ENCODE peak calls at places on chromosomes 13 and 19, in seven cellular contexts. K is HCT116, J is sigmoid colon, Z is ovary, O is body of pancreas, E is stomach, F is tibial nerve. I is an unnamed sample. For H3K4me1, the result is how much of the 10 kb centered on the place peaks cover.

GRCh38 chr19:45200614-45201013 is 22.0 kb downstream of the BLOC1S3 start:
- DNase-seq in J (no peak), F (no peak), O (peak), K (no peak), E (peak), Z (no peak), I (peak)

GRCh38 chr13:40983725-40984669 is 35.1 kb downstream of the ELF1 start:
- DNase-seq in K (no peak), J (no peak), E (no peak), O (no peak), Z (no peak), F (no peak), I (no peak)

GRCh38 chr19:51571599-51571998 is 516 bp downstream of the ZNF175 start:
- DNase-seq in Z (no peak), J (no peak), F (no peak), E (no peak), O (no peak), K (no peak), I (no peak)

GRCh38 chr19:1864480-1865171 is 1.2 kb upstream of the KLF16 start:
- DNase-seq in O (peak), Z (peak), F (no peak), J (peak), E (peak), K (no peak), I (peak)

GRCh38 chr19:39246951-39247669 is 1.5 kb downstream of the IFNL4 start:
- DNase-seq in O (no peak), K (no peak), Z (no peak), E (no peak), J (no peak), F (no peak), I (peak)

GRCh38 chr19:6229951-6230712 is 49.6 kb downstream of the MLLT1 start:
- DNase-seq in J (no peak), Z (no peak), F (no peak), E (no peak), K (peak), O (no peak), I (no peak)

GRCh38 chr13:112113355-112113754 is 46.4 kb downstream of the SOX1 start:
- DNase-seq in O (no peak), E (no peak), Z (no peak), K (no peak), F (no peak), J (no peak), I (no peak)

GRCh38 chr13:50130686-50131051 is 115.4 kb downstream of the KCNRG start:
- DNase-seq in J (no peak), Z (no peak), O (no peak), F (no peak), E (no peak), K (no peak), I (peak)

GRCh38 chr13:51519839-51520238 is 64.4 kb upstream of the WDFY2 start:
- DNase-seq in K (no peak), E (no peak), F (no peak), O (no peak), J (no peak), Z (no peak), I (no peak)

GRCh38 chr19:39430675-39431593 is 4.8 kb downstream of the RPS16 start:
- DNase-seq in E (no peak), K (peak), Z (peak), O (no peak), J (no peak), F (no peak), I (no peak)

GRCh38 chr19:17216058-17216670 is 1.0 kb downstream of the USE1 start:
- DNase-seq in J (no peak), Z (peak), O (peak), K (no peak), F (no peak), E (no peak), I (no peak)

GRCh38 chr13:102903659-102904407 is 58.0 kb downstream of the ERCC5 start:
- DNase-seq in E (no peak), O (no peak), K (no peak), Z (no peak), F (no peak), J (no peak), I (no peak)

GRCh38 chr13:49218493-49219051 is 1.6 kb upstream of the MLNR start:
- DNase-seq in F (no peak), O (no peak), E (no peak), Z (no peak), K (no peak), J (no peak), I (no peak)

GRCh38 chr19:57099199-57099661 is 20.6 kb upstream of the USP29 start:
- DNase-seq in J (peak), E (peak), O (peak), K (peak), F (no peak), Z (peak), I (peak)

GRCh38 chr13:106566682-106567420 is 1.1 kb downstream of the ARGLU1 start:
- DNase-seq in J (peak), Z (peak), E (peak), F (peak), K (no peak), O (peak), I (peak)

GRCh38 chr19:16218851-16219250 is 21.1 kb downstream of the AP1M1 start:
- DNase-seq in F (no peak), O (no peak), K (no peak), E (no peak), Z (no peak), J (no peak), I (no peak)

GRCh38 chr19:28242317-28242927 is 970.5 kb downstream of the UQCRFS1 start:
- DNase-seq in J (no peak), K (no peak), F (no peak), Z (no peak), E (no peak), O (peak), I (no peak)

GRCh38 chr13:90618133-90618532 is 729.4 kb upstream of the MIR17HG start:
- DNase-seq in Z (no peak), J (no peak), O (no peak), E (no peak), F (no peak), K (no peak), I (no peak)

GRCh38 chr19:1438933-1439358 is 750 bp downstream of the RPS15 start:
- DNase-seq in F (no peak), Z (no peak), J (no peak), K (no peak), E (no peak), O (no peak), I (no peak)

GRCh38 chr13:108827637-108828036 is 198.2 kb downstream of the MYO16 start:
- DNase-seq in K (no peak), F (no peak), E (no peak), J (no peak), O (no peak), Z (no peak), I (no peak)

GRCh38 chr13:93709511-93710244 is 483.1 kb downstream of the GPC6 start:
- DNase-seq in Z (no peak), K (no peak), J (no peak), E (no peak), F (no peak), O (no peak), I (no peak)

GRCh38 chr13:100234524-100235136 is 145.7 kb downstream of the PCCA start:
- DNase-seq in F (no peak), E (no peak), K (no peak), Z (no peak), O (no peak), J (no peak), I (no peak)

GRCh38 chr13:25678398-25678797 is 306.6 kb downstream of the ATP8A2 start:
- DNase-seq in E (peak), F (no peak), O (no peak), J (no peak), Z (no peak), K (no peak), I (no peak)

GRCh38 chr13:52842440-52842839 is 6.0 kb downstream of the PCDH8 start:
- DNase-seq in Z (no peak), J (no peak), O (no peak), F (no peak), K (no peak), E (no peak), I (no peak)

GRCh38 chr13:84121456-84121855 is 239.2 kb upstream of the SLITRK1 start:
- DNase-seq in F (no peak), K (no peak), O (no peak), Z (no peak), E (no peak), J (no peak), I (no peak)

GRCh38 chr19:11737964-11738745 is 591 bp downstream of the ZNF823 start:
- DNase-seq in K (no peak), F (peak), Z (peak), J (peak), O (peak), E (peak), I (peak)

GRCh38 chr19:1093811-1094553 is 1.2 kb downstream of the POLR2E start:
- DNase-seq in Z (no peak), K (no peak), J (no peak), O (no peak), F (no peak), E (no peak), I (no peak)

GRCh38 chr13:32538234-32538620 is 368 bp downstream of the N4BP2L2 start:
- DNase-seq in O (peak), K (no peak), F (no peak), J (peak), Z (no peak), E (peak), I (peak)

GRCh38 chr13:32179708-32180107 is 135.5 kb downstream of the ZAR1L start:
- DNase-seq in F (no peak), K (no peak), O (no peak), Z (no peak), E (no peak), J (no peak), I (no peak)

GRCh38 chr13:29532136-29532535 is 63.4 kb downstream of the SLC7A1 start:
- DNase-seq in K (no peak), E (no peak), F (no peak), J (no peak), Z (no peak), O (no peak), I (no peak)

GRCh38 chr19:861756-862528 is 2.5 kb downstream of the CFD start:
- DNase-seq in E (no peak), Z (peak), J (no peak), K (peak), F (no peak), O (peak), I (peak)

GRCh38 chr13:35697281-35697680 is 220.8 kb upstream of the MAB21L1 start:
- DNase-seq in O (no peak), J (no peak), Z (no peak), F (no peak), K (no peak), E (no peak), I (no peak)
- H3K4me1 ChIP-seq in O (under half), J (under half), Z (under half), F (under half), K (under half), E (under half), I (under half)

DNA sequence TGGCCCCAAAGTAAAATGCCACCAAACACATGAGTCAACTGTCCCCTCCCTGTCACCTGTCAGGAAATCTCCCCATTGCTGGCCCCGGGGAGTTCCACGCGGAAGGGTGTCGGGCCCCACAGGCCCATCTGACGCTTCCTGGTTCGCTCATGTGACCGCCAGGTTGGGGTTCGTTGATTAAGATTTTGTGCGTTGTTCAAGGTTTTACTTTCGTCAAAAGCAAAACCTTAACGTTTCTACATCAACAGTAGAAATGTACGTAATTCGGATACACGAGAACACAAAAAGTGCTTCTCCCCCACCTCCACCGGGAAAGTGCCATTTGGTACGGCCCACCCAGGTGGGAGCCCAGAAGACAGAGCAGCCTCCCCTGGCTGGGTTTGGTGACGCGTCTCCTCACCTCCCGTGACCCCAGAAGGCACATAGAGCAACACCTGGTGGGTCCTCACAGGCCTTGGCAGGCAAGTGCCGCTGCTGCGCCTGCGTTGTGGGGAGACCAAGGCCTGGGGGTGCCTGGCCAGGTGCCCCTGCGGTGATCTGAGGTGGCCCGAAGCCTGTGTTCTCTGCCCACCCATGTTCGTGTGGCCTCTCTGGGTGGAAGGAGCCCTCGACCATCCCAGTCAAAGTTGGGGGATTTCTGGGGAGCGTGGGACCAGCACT is 161.6 kb downstream of the KDM4B start:
- DNase-seq in E (no peak), O (peak), F (no peak), Z (no peak), J (no peak), K (no peak), I (no peak)
- H3K4me3 ChIP-seq in E (no peak), O (no peak), F (no peak), Z (no peak), J (no peak), K (no peak), I (no peak)

DNA sequence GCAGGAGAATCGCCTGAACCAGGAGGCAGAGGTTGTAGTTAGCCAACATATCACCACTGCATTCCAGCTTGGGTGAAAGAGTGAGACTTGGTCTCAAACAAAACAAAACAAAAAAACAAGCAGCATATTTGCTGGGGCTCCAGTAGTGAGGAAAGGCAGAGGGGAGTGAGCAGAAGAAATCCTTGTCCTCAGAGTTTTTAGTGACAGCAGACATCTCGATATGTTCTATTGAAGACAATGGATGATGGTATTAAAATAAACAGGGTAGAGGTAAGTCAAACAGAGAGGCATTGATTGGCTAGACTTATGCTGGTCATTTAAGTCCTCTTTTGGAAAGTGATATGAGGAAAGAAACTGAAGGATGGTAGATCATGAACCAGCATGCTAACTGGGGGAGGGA is 19.0 kb downstream of the NLRP7 start:
- DNase-seq in F (no peak), J (no peak), E (no peak), O (no peak), K (peak), Z (no peak), I (no peak)
- TF ChIP-seq POLR2A in F (no peak), J (no peak), E (no peak), O (no peak), K (no peak), Z (no peak), I (no peak)

DNA sequence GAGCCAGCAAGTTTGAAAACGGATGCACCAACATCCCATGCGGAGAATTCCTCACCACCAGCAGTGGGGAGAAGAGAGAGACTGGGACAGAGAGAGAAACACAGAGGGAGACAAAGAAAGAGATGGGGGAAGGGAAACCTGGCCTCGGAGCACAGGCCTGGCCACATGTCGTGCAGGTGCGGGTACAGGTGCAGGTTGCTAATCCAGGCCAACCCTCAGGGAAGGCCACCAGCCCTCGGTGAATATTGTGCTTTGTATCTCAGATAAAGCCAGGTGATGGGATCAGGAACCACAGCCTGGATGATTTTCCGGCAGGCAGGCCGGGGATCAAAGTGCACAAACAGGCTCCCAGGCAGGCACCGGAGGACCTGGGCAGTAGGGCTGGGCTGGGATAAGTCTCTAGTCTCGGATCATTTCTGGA is 3.8 kb downstream of the GAS6 start:
- DNase-seq in J (no peak), K (no peak), O (peak), Z (peak), E (peak), F (no peak), I (no peak)
- H3K4me1 ChIP-seq in J (half or more), K (under half), O (half or more), Z (under half), E (half or more), F (under half), I (under half)

DNA sequence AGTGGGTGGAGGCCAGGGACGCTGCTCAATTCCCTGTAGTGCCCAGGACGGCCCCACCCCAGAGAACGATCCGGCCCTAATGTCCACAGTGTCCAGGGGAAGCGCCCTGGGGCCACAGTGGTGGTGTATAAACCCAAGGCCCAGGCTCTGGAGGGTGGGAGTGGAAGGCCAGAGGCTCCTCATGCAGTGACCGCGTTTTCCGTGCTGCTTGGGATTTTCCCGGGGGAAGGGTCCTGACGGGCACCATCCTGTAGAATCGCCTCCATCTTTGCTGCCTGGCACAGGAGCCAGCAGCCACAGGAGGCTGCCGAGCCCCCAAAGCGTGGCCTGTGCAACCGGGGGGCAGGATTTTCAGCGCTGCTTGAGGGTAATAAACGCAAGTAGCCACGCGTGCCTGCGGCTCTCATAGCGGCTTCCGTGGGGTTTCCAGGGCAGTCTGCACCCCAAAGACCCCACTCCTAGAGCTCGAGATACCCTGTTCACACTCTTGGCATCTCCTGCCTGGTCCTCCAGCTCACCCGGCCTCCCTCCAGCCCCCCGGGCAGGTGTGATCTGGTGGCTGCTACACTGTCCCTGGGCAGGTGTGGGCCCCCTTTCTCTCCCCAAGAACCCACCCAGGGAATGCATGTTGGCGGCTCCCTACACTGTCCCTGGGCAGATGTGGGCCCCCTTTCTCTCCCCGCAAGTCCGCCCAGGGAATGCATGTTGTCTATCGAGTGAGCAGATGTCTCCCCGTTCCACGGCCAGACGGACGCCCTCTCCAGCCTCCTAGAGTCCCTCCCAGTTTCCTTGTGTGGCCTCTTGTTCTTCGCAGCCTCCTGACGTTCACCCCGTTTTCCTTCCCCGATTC is 2.2 kb downstream of the NCLN start:
- DNase-seq in O (no peak), K (no peak), E (no peak), J (no peak), F (no peak), Z (no peak), I (no peak)
- H3K4me3 ChIP-seq in O (no peak), K (peak), E (no peak), J (no peak), F (no peak), Z (no peak), I (no peak)

GRCh38 chr19:49869009-49869483 is 1.7 kb upstream of the PNKP start:
- DNase-seq in K (no peak), Z (no peak), O (no peak), J (no peak), E (no peak), F (no peak), I (no peak)

GRCh38 chr19:49869484-49870308 is 2.3 kb upstream of the PNKP start:
- DNase-seq in E (peak), J (peak), K (peak), F (peak), O (peak), Z (peak), I (peak)

GRCh38 chr19:49864890-49865289 is 2.5 kb downstream of the PNKP start:
- DNase-seq in F (no peak), Z (no peak), J (no peak), E (no peak), O (no peak), K (no peak), I (no peak)

GRCh38 chr19:49863935-49864320 is 3.4 kb downstream of the PNKP start:
- DNase-seq in O (no peak), E (no peak), K (no peak), J (peak), F (no peak), Z (peak), I (no peak)

DNA sequence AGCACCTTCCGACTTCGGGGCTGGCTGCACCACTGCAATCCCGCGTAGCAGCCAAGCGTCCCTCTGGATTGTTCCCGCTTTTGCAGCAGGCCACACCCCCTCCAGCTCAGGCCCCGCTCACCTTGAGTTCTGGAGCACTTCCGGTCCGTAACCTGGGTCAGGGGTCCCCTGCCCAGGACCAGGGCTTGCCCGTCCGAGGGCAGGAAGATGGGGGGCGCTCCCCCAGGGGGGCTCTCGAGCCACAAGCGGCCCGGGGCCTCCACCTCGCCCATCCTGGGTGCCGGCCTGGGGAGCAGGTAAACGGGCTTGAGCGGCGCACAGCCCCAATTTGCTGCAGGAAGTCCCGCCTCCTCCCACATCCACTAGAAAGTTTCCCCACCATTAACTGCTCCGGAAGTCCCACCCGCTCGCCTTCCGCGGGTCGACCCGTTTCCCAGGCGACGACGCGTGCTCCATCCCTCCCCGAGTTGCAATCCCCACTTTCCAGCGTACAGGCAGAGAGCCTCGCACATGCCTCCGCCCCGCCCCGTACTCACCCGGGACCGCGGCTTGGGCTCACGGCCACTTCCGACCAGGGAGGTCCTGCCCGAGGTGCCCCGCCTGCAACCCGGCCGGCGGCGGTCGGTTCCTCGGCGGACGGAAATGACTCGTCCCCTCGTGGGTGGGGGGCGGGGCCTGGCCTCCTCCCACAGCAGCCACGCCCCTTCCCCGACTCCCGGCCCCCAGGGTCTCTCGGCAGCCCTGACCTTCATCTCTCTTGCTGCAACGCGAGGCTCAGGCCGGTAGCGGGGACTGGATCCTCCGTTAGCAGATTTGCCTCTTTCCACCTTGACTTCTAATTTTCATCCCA is at the start of gene PNKP:
- DNase-seq in O (peak), F (peak), K (peak), Z (peak), J (peak), E (peak), I (peak)
- TF ChIP-seq POLR2A in O (peak), F (peak), K (no peak), Z (peak), J (peak), E (no peak), I (peak)

GRCh38 chr19:33247441-33247819 is 21.8 kb upstream of the SLC7A10 start:
- DNase-seq in K (no peak), O (no peak), Z (no peak), F (no peak), J (no peak), E (no peak), I (no peak)
- H3K4me1 ChIP-seq in K (under half), O (under half), Z (under half), F (under half), J (under half), E (under half), I (under half)

I was measured in adrenal gland.